ENCODE peak calls at places on chromosomes 7 and 10, in seven cellular contexts. Z, D, E, B, L, Y and I are unnamed samples.
A peak's percentile ranks its signal among the peaks of the same experiment; 100 is the strongest.

GRCh38 chr7:77399838-77400237 is 16.3 kb downstream of the GSAP start:
- DNase-seq in Z (no peak), D (no peak), E (no peak), B (no peak), L (no peak), Y (no peak), I (no peak)

GRCh38 chr7:140719711-140720110 is 23.2 kb downstream of the NDUFB2 start:
- DNase-seq in Z (no peak), D (no peak), E (no peak), B (no peak), L (no peak), Y (no peak), I (peak; percentile 31)

GRCh38 chr10:125774144-125774543 is 1.5 kb downstream of the MMP21 start:
- DNase-seq in Z (no peak), D (no peak), E (no peak), B (no peak), L (no peak), Y (no peak), I (no peak)

GRCh38 chr10:80964955-80965614 is 427.4 kb downstream of the SH2D4B start:
- DNase-seq in Z (no peak), D (no peak), E (no peak), B (no peak), L (no peak), Y (no peak), I (no peak)

GRCh38 chr7:76008156-76008687 is 13.8 kb upstream of the TMEM120A start:
- DNase-seq in Z (no peak), D (no peak), E (no peak), B (no peak), L (no peak), Y (no peak), I (no peak)

GRCh38 chr10:90775351-90776028 is 82.3 kb downstream of the HTR7 start:
- DNase-seq in Z (no peak), D (no peak), E (peak; percentile 55), B (no peak), L (no peak), Y (no peak), I (no peak)

GRCh38 chr7:122965306-122965705 is 30.2 kb downstream of the TAS2R16 start:
- DNase-seq in Z (no peak), D (no peak), E (no peak), B (no peak), L (no peak), Y (no peak), I (no peak)

GRCh38 chr7:41693150-41693997 is 9.5 kb downstream of the INHBA start:
- DNase-seq in Z (no peak), D (no peak), E (peak; percentile 41), B (no peak), L (no peak), Y (no peak), I (peak; percentile 62)

GRCh38 chr10:65843203-65843602 is 1082.6 kb upstream of the LRRTM3 start:
- DNase-seq in Z (no peak), D (no peak), E (no peak), B (no peak), L (no peak), Y (no peak), I (no peak)

GRCh38 chr10:19719320-19719719 is 96.9 kb upstream of the PLXDC2 start:
- DNase-seq in Z (no peak), D (no peak), E (peak; percentile 17), B (peak; percentile 29), L (no peak), Y (no peak), I (no peak)

GRCh38 chr7:46162582-46162981 is 241.5 kb upstream of the IGFBP3 start:
- DNase-seq in Z (no peak), D (no peak), E (peak; percentile 28), B (no peak), L (no peak), Y (no peak), I (no peak)

GRCh38 chr10:56178210-56178609 is 182.8 kb downstream of the ZWINT start:
- DNase-seq in Z (no peak), D (no peak), E (no peak), B (no peak), L (peak; percentile 24), Y (no peak), I (no peak)

GRCh38 chr10:124741922-124742417 is 2.2 kb downstream of the FAM53B start:
- DNase-seq in Z (no peak), D (no peak), E (no peak), B (no peak), L (no peak), Y (no peak), I (no peak)

GRCh38 chr10:79142522-79143309 is 74.0 kb downstream of the ZMIZ1 start:
- DNase-seq in Z (no peak), D (no peak), E (no peak), B (no peak), L (no peak), Y (no peak), I (no peak)

GRCh38 chr10:29113251-29113945 is 175.5 kb upstream of the LYZL1 start:
- DNase-seq in Z (no peak), D (no peak), E (no peak), B (no peak), L (no peak), Y (no peak), I (no peak)

GRCh38 chr7:28310449-28310848 is 101.9 kb upstream of the CREB5 start:
- DNase-seq in Z (no peak), D (no peak), E (no peak), B (no peak), L (no peak), Y (no peak), I (no peak)

GRCh38 chr10:24196426-24197039 is 12.4 kb upstream of the KIAA1217 start:
- DNase-seq in Z (peak; percentile 59), D (peak; percentile 56), E (peak; percentile 81), B (no peak), L (peak; percentile 87), Y (peak; percentile 42), I (peak; percentile 49)

GRCh38 chr10:120891367-120891766 is 40.2 kb downstream of the WDR11 start:
- DNase-seq in Z (no peak), D (no peak), E (peak; percentile 11), B (peak; percentile 21), L (no peak), Y (no peak), I (no peak)